ENCODE peak calls at places on chromosomes 13 and 19, in eight cellular contexts. One of them, this sample, is unnamed.

GRCh38 chr13:32783067-32783466 is 196.8 kb downstream of the PDS5B start:
- DNase-seq in neural progenitor cell: no peak
- DNase-seq in Calu3: no peak
- DNase-seq in spleen: no peak
- DNase-seq in HFFc6: peak
- DNase-seq in AG04449: no peak
- DNase-seq in psoas muscle: no peak
- DNase-seq in fibroblast of villous mesenchyme: no peak
- DNase-seq in this sample: peak

GRCh38 chr19:46764817-46765291 is 18.6 kb upstream of the STRN4 start:
- DNase-seq in neural progenitor cell: no peak
- DNase-seq in Calu3: peak
- DNase-seq in spleen: no peak
- DNase-seq in HFFc6: no peak
- DNase-seq in AG04449: no peak
- DNase-seq in psoas muscle: no peak
- DNase-seq in fibroblast of villous mesenchyme: no peak
- DNase-seq in this sample: no peak

GRCh38 chr13:71578048-71578447 is 289.0 kb downstream of the DACH1 start:
- DNase-seq in neural progenitor cell: no peak
- DNase-seq in Calu3: no peak
- DNase-seq in spleen: no peak
- DNase-seq in HFFc6: no peak
- DNase-seq in AG04449: no peak
- DNase-seq in psoas muscle: no peak
- DNase-seq in fibroblast of villous mesenchyme: no peak
- DNase-seq in this sample: no peak

GRCh38 chr13:23579072-23579885 is 9.1 kb downstream of the TNFRSF19 start:
- DNase-seq in neural progenitor cell: peak
- DNase-seq in Calu3: peak
- DNase-seq in spleen: peak
- DNase-seq in HFFc6: peak
- DNase-seq in AG04449: no peak
- DNase-seq in psoas muscle: peak
- DNase-seq in fibroblast of villous mesenchyme: peak
- DNase-seq in this sample: peak

GRCh38 chr13:60328073-60328472 is 68.9 kb upstream of the TDRD3 start:
- DNase-seq in neural progenitor cell: no peak
- DNase-seq in Calu3: no peak
- DNase-seq in spleen: no peak
- DNase-seq in HFFc6: no peak
- DNase-seq in AG04449: no peak
- DNase-seq in psoas muscle: no peak
- DNase-seq in fibroblast of villous mesenchyme: no peak
- DNase-seq in this sample: no peak

GRCh38 chr19:17244618-17245534 is 843 bp downstream of the NR2F6 start:
- DNase-seq in neural progenitor cell: peak
- DNase-seq in Calu3: peak
- DNase-seq in spleen: peak
- DNase-seq in HFFc6: no peak
- DNase-seq in AG04449: no peak
- DNase-seq in psoas muscle: peak
- DNase-seq in fibroblast of villous mesenchyme: no peak
- DNase-seq in this sample: no peak

GRCh38 chr19:6070179-6071102 is 39.9 kb downstream of the RFX2 start:
- DNase-seq in neural progenitor cell: no peak
- DNase-seq in Calu3: no peak
- DNase-seq in spleen: no peak
- DNase-seq in HFFc6: no peak
- DNase-seq in AG04449: no peak
- DNase-seq in psoas muscle: no peak
- DNase-seq in fibroblast of villous mesenchyme: no peak
- DNase-seq in this sample: no peak

GRCh38 chr19:49161987-49162386 is 4.4 kb downstream of the TRPM4 start:
- DNase-seq in neural progenitor cell: no peak
- DNase-seq in Calu3: no peak
- DNase-seq in spleen: no peak
- DNase-seq in HFFc6: peak
- DNase-seq in AG04449: no peak
- DNase-seq in psoas muscle: no peak
- DNase-seq in fibroblast of villous mesenchyme: no peak
- DNase-seq in this sample: no peak

GRCh38 chr13:53206455-53206854 is 177.8 kb downstream of the OLFM4 start:
- DNase-seq in neural progenitor cell: no peak
- DNase-seq in Calu3: no peak
- DNase-seq in spleen: no peak
- DNase-seq in HFFc6: no peak
- DNase-seq in AG04449: no peak
- DNase-seq in psoas muscle: no peak
- DNase-seq in fibroblast of villous mesenchyme: no peak
- DNase-seq in this sample: no peak

GRCh38 chr13:26867451-26868067 is 107.0 kb upstream of the GPR12 start:
- DNase-seq in neural progenitor cell: peak
- DNase-seq in Calu3: peak
- DNase-seq in spleen: no peak
- DNase-seq in HFFc6: no peak
- DNase-seq in AG04449: no peak
- DNase-seq in psoas muscle: no peak
- DNase-seq in fibroblast of villous mesenchyme: peak
- DNase-seq in this sample: peak

GRCh38 chr13:33014291-33014690 is 1.9 kb upstream of the KL start:
- DNase-seq in neural progenitor cell: no peak
- DNase-seq in Calu3: no peak
- DNase-seq in spleen: no peak
- DNase-seq in HFFc6: peak
- DNase-seq in AG04449: no peak
- DNase-seq in psoas muscle: no peak
- DNase-seq in fibroblast of villous mesenchyme: no peak
- DNase-seq in this sample: no peak

GRCh38 chr13:99971576-99972189 is at the start of gene ZIC5:
- DNase-seq in neural progenitor cell: peak
- DNase-seq in Calu3: no peak
- DNase-seq in spleen: no peak
- DNase-seq in HFFc6: no peak
- DNase-seq in AG04449: no peak
- DNase-seq in psoas muscle: no peak
- DNase-seq in fibroblast of villous mesenchyme: no peak
- DNase-seq in this sample: no peak

GRCh38 chr13:114027046-114027760 is 53.3 kb upstream of the C13orf46 start:
- DNase-seq in neural progenitor cell: no peak
- DNase-seq in Calu3: no peak
- DNase-seq in spleen: no peak
- DNase-seq in HFFc6: no peak
- DNase-seq in AG04449: no peak
- DNase-seq in psoas muscle: peak
- DNase-seq in fibroblast of villous mesenchyme: no peak
- DNase-seq in this sample: peak

GRCh38 chr13:29954082-29955043 is 103.9 kb upstream of the UBL3 start:
- DNase-seq in neural progenitor cell: no peak
- DNase-seq in Calu3: no peak
- DNase-seq in spleen: no peak
- DNase-seq in HFFc6: no peak
- DNase-seq in AG04449: no peak
- DNase-seq in psoas muscle: no peak
- DNase-seq in fibroblast of villous mesenchyme: no peak
- DNase-seq in this sample: no peak

GRCh38 chr13:110702591-110703526 is 3.1 kb downstream of the CARS2 start:
- DNase-seq in neural progenitor cell: no peak
- DNase-seq in Calu3: no peak
- DNase-seq in spleen: peak
- DNase-seq in HFFc6: peak
- DNase-seq in AG04449: no peak
- DNase-seq in psoas muscle: peak
- DNase-seq in fibroblast of villous mesenchyme: peak
- DNase-seq in this sample: no peak

GRCh38 chr13:94534171-94534570 is 54.7 kb upstream of the DCT start:
- DNase-seq in neural progenitor cell: no peak
- DNase-seq in Calu3: no peak
- DNase-seq in spleen: no peak
- DNase-seq in HFFc6: no peak
- DNase-seq in AG04449: no peak
- DNase-seq in psoas muscle: no peak
- DNase-seq in fibroblast of villous mesenchyme: no peak
- DNase-seq in this sample: no peak

GRCh38 chr19:40421468-40421778 is 4.4 kb downstream of the SERTAD1 start:
- DNase-seq in neural progenitor cell: no peak
- DNase-seq in Calu3: no peak
- DNase-seq in spleen: no peak
- DNase-seq in HFFc6: no peak
- DNase-seq in AG04449: no peak
- DNase-seq in psoas muscle: no peak
- DNase-seq in fibroblast of villous mesenchyme: no peak
- DNase-seq in this sample: no peak

GRCh38 chr13:81539643-81540150 is 1198.8 kb upstream of the SPRY2 start:
- DNase-seq in neural progenitor cell: no peak
- DNase-seq in Calu3: no peak
- DNase-seq in spleen: no peak
- DNase-seq in HFFc6: no peak
- DNase-seq in AG04449: no peak
- DNase-seq in psoas muscle: no peak
- DNase-seq in fibroblast of villous mesenchyme: no peak
- DNase-seq in this sample: no peak

GRCh38 chr13:81540777-81541176 is 1199.9 kb upstream of the SPRY2 start:
- DNase-seq in neural progenitor cell: peak
- DNase-seq in Calu3: no peak
- DNase-seq in spleen: no peak
- DNase-seq in HFFc6: peak
- DNase-seq in AG04449: no peak
- DNase-seq in psoas muscle: no peak
- DNase-seq in fibroblast of villous mesenchyme: no peak
- DNase-seq in this sample: no peak
- TF ChIP-seq CTCF in neural progenitor cell: peak
- TF ChIP-seq CTCF in Calu3: no peak
- TF ChIP-seq CTCF in spleen: no peak
- TF ChIP-seq CTCF in HFFc6: peak
- TF ChIP-seq CTCF in AG04449: no peak
- TF ChIP-seq CTCF in psoas muscle: no peak
- TF ChIP-seq CTCF in fibroblast of villous mesenchyme: no peak
- TF ChIP-seq CTCF in this sample: no peak

GRCh38 chr19:2290441-2291184 is 8.6 kb upstream of the PEAK3 start:
- DNase-seq in neural progenitor cell: peak
- DNase-seq in Calu3: no peak
- DNase-seq in spleen: peak
- DNase-seq in HFFc6: no peak
- DNase-seq in AG04449: no peak
- DNase-seq in psoas muscle: no peak
- DNase-seq in fibroblast of villous mesenchyme: no peak
- DNase-seq in this sample: no peak

GRCh38 chr19:2288010-2288742 is 6.2 kb upstream of the PEAK3 start:
- DNase-seq in neural progenitor cell: no peak
- DNase-seq in Calu3: no peak
- DNase-seq in spleen: peak
- DNase-seq in HFFc6: no peak
- DNase-seq in AG04449: no peak
- DNase-seq in psoas muscle: no peak
- DNase-seq in fibroblast of villous mesenchyme: no peak
- DNase-seq in this sample: no peak

GRCh38 chr19:2291185-2291751 is 9.3 kb upstream of the PEAK3 start:
- DNase-seq in neural progenitor cell: peak
- DNase-seq in Calu3: peak
- DNase-seq in spleen: peak
- DNase-seq in HFFc6: no peak
- DNase-seq in AG04449: no peak
- DNase-seq in psoas muscle: no peak
- DNase-seq in fibroblast of villous mesenchyme: no peak
- DNase-seq in this sample: no peak

GRCh38 chr19:2288743-2289713 is 7.1 kb upstream of the PEAK3 start:
- DNase-seq in neural progenitor cell: no peak
- DNase-seq in Calu3: no peak
- DNase-seq in spleen: no peak
- DNase-seq in HFFc6: no peak
- DNase-seq in AG04449: no peak
- DNase-seq in psoas muscle: no peak
- DNase-seq in fibroblast of villous mesenchyme: no peak
- DNase-seq in this sample: no peak

GRCh38 chr19:2289714-2290435 is 7.9 kb upstream of the PEAK3 start:
- DNase-seq in neural progenitor cell: peak
- DNase-seq in Calu3: no peak
- DNase-seq in spleen: peak
- DNase-seq in HFFc6: no peak
- DNase-seq in AG04449: no peak
- DNase-seq in psoas muscle: no peak
- DNase-seq in fibroblast of villous mesenchyme: no peak
- DNase-seq in this sample: no peak
- TF ChIP-seq CTCF in neural progenitor cell: no peak
- TF ChIP-seq CTCF in Calu3: no peak
- TF ChIP-seq CTCF in spleen: no peak
- TF ChIP-seq CTCF in HFFc6: no peak
- TF ChIP-seq CTCF in AG04449: no peak
- TF ChIP-seq CTCF in psoas muscle: no peak
- TF ChIP-seq CTCF in fibroblast of villous mesenchyme: no peak
- TF ChIP-seq CTCF in this sample: no peak

DNA sequence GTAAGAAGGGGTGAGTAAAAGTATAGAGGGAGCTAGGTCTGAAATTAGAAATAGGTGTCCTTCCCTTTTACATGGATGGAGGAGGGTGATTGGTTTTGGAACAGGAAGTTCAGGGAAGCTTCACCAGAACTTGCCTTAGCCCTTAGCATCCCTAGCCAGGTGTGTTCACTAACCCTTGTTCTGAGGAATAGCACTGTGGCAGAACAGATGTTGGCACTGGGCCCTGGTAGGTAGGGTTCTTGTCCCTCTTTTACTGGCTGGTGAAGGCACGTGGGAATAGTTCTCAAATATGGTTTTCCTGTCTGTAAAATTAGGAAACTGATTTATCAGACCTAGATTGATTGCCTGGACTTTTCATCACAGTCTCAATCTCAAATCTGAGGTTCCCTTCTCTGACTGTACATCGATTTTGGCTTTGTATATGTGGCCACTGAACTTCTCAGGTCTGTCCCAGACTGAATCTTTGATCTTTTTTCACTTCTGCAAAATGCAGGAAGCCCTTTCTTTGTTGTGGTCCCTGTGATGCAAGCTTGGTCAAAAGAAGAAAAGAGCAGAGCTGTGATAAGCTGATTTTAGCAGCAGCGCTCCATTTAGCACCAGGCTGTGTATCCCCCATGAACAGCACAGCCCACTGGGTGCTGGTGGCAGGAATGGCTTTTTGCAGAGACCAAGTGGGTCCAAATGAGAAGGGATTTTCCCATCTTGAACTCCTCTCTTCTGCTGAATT is 86.2 kb upstream of the HTR2A start:
- DNase-seq in neural progenitor cell: no peak
- DNase-seq in Calu3: no peak
- DNase-seq in spleen: no peak
- DNase-seq in HFFc6: no peak
- DNase-seq in AG04449: no peak
- DNase-seq in psoas muscle: no peak
- DNase-seq in fibroblast of villous mesenchyme: no peak
- DNase-seq in this sample: no peak
- TF ChIP-seq CTCF in neural progenitor cell: no peak
- TF ChIP-seq CTCF in Calu3: no peak
- TF ChIP-seq CTCF in spleen: no peak
- TF ChIP-seq CTCF in HFFc6: no peak
- TF ChIP-seq CTCF in AG04449: no peak
- TF ChIP-seq CTCF in psoas muscle: no peak
- TF ChIP-seq CTCF in fibroblast of villous mesenchyme: no peak
- TF ChIP-seq CTCF in this sample: no peak

GRCh38 chr19:33219261-33219812 is 6.3 kb downstream of the SLC7A10 start:
- DNase-seq in neural progenitor cell: peak
- DNase-seq in Calu3: peak
- DNase-seq in spleen: no peak
- DNase-seq in HFFc6: no peak
- DNase-seq in AG04449: no peak
- DNase-seq in psoas muscle: no peak
- DNase-seq in fibroblast of villous mesenchyme: no peak
- DNase-seq in this sample: no peak
- TF ChIP-seq CTCF in neural progenitor cell: peak
- TF ChIP-seq CTCF in Calu3: peak
- TF ChIP-seq CTCF in spleen: no peak
- TF ChIP-seq CTCF in HFFc6: peak
- TF ChIP-seq CTCF in AG04449: peak
- TF ChIP-seq CTCF in psoas muscle: no peak
- TF ChIP-seq CTCF in fibroblast of villous mesenchyme: peak
- TF ChIP-seq CTCF in this sample: peak

GRCh38 chr19:1106841-1107654 is 3.3 kb downstream of the GPX4 start:
- DNase-seq in neural progenitor cell: no peak
- DNase-seq in Calu3: peak
- DNase-seq in spleen: peak
- DNase-seq in HFFc6: no peak
- DNase-seq in AG04449: no peak
- DNase-seq in psoas muscle: no peak
- DNase-seq in fibroblast of villous mesenchyme: peak
- DNase-seq in this sample: peak
- TF ChIP-seq CTCF in neural progenitor cell: no peak
- TF ChIP-seq CTCF in Calu3: no peak
- TF ChIP-seq CTCF in spleen: no peak
- TF ChIP-seq CTCF in HFFc6: peak
- TF ChIP-seq CTCF in AG04449: no peak
- TF ChIP-seq CTCF in psoas muscle: no peak
- TF ChIP-seq CTCF in fibroblast of villous mesenchyme: no peak
- TF ChIP-seq CTCF in this sample: peak